ENCODE peak calls at places on chromosomes 4 and X, in six cellular contexts. S, M, U, I, K and A are unnamed samples.

GRCh38 chrX:69615779-69616519 is at the start of gene EDA:
- DNase-seq in S (peak; percentile 67), K (peak; percentile 64), U (peak; percentile 9), M (peak; percentile 91), I (peak; percentile 92), A (peak; percentile 56)

GRCh38 chrX:13581554-13581953 is 12.2 kb downstream of the EGFL6 start:
- DNase-seq in M (no peak), I (no peak), U (no peak), K (no peak), S (no peak), A (no peak)

GRCh38 chr4:1096841-1097240 is 16.5 kb downstream of the RNF212 start:
- DNase-seq in K (no peak), S (no peak), I (no peak), U (no peak), M (no peak), A (no peak)

GRCh38 chrX:139008185-139008584 is 296.7 kb upstream of the FGF13 start:
- DNase-seq in S (no peak), I (no peak), K (no peak), U (no peak), M (no peak), A (no peak)

GRCh38 chr4:87391783-87392054 is 731 bp upstream of the HSD17B11 start:
- DNase-seq in U (no peak), M (no peak), K (no peak), I (no peak), S (no peak), A (no peak)

GRCh38 chrX:153722704-153723350 is 1.4 kb downstream of the BCAP31 start:
- DNase-seq in I (no peak), U (no peak), S (no peak), M (no peak), K (no peak), A (no peak)

GRCh38 chr4:7323872-7324650 is 110.7 kb downstream of the PSAPL1 start:
- DNase-seq in K (no peak), M (no peak), I (no peak), U (no peak), S (no peak), A (no peak)

GRCh38 chr4:165874799-165875371 is 1.8 kb downstream of the TLL1 start:
- DNase-seq in K (no peak), S (no peak), M (peak; percentile 70), I (peak; percentile 65), U (no peak), A (no peak)

GRCh38 chr4:186190456-186191265 is 706 bp upstream of the CYP4V2 start:
- DNase-seq in I (peak; percentile 75), U (no peak), M (peak; percentile 82), K (no peak), S (no peak), A (no peak)

GRCh38 chr4:5366009-5366386 is 314.7 kb downstream of the STK32B start:
- DNase-seq in M (no peak), S (no peak), K (no peak), I (no peak), U (no peak), A (no peak)

GRCh38 chrX:151713859-151714258 is 2.0 kb upstream of the FATE1 start:
- DNase-seq in K (no peak), U (no peak), I (no peak), S (no peak), M (peak; percentile 76), A (no peak)

GRCh38 chr4:41155194-41155830 is 59.0 kb downstream of the APBB2 start:
- DNase-seq in K (no peak), S (no peak), M (no peak), U (peak; percentile 81), I (no peak), A (no peak)

GRCh38 chrX:154368630-154369452 is 5.6 kb downstream of the FLNA start:
- DNase-seq in U (peak; percentile 65), I (peak; percentile 92), K (peak; percentile 83), M (peak; percentile 81), S (no peak), A (no peak)

GRCh38 chr4:81606166-81606565 is 134.5 kb upstream of the RASGEF1B start:
- DNase-seq in M (no peak), K (no peak), I (no peak), S (no peak), U (no peak), A (no peak)

GRCh38 chrX:153438522-153438921 is 7.3 kb downstream of the TREX2 start:
- DNase-seq in K (no peak), U (no peak), S (no peak), I (no peak), M (peak; percentile 71), A (no peak)

GRCh38 chrX:106606583-106606982 is 5.2 kb upstream of the RADX start:
- DNase-seq in K (no peak), I (no peak), S (no peak), M (no peak), U (no peak), A (no peak)

GRCh38 chr4:39544580-39545315 is 17.5 kb upstream of the UGDH start:
- DNase-seq in K (no peak), U (no peak), S (no peak), I (no peak), M (no peak), A (no peak)

GRCh38 chrX:12426420-12426819 is 288.1 kb downstream of the FRMPD4 start:
- DNase-seq in M (no peak), U (no peak), K (no peak), I (no peak), S (no peak), A (no peak)

GRCh38 chrX:149903889-149904748 is 23.1 kb downstream of the MAGEA8 start:
- DNase-seq in K (no peak), M (peak; percentile 13), S (no peak), I (no peak), U (no peak), A (no peak)

GRCh38 chrX:38236901-38237615 is 16.4 kb upstream of the SRPX start:
- DNase-seq in U (no peak), S (no peak), M (no peak), K (no peak), I (no peak), A (no peak)

GRCh38 chrX:107716045-107716684 is 59.4 kb downstream of the TSC22D3 start:
- DNase-seq in M (peak; percentile 89), U (no peak), K (no peak), I (no peak), S (no peak), A (no peak)

GRCh38 chr4:76704133-76704881 is 193.6 kb downstream of the SOWAHB start:
- DNase-seq in S (no peak), K (no peak), I (no peak), M (no peak), U (no peak), A (peak; percentile 84)

GRCh38 chr4:63049726-63050125 is 1359.5 kb downstream of the TECRL start:
- DNase-seq in K (no peak), M (no peak), I (no peak), U (no peak), S (no peak), A (no peak)

GRCh38 chrX:17592117-17592516 is 145.2 kb upstream of the SCML1 start:
- DNase-seq in I (no peak), U (no peak), S (no peak), K (no peak), M (no peak), A (no peak)

GRCh38 chr4:40995850-40996249 is 218.5 kb downstream of the APBB2 start:
- DNase-seq in S (no peak), I (no peak), K (no peak), M (no peak), U (no peak), A (no peak)